ENCODE peak calls at places on chromosomes 3 and 15, in seven cellular contexts. G, C, J, O, Z, A and L are unnamed samples.

GRCh38 chr15:57705746-57706404 is 639 bp upstream of the POLR2M start:
- DNase-seq in Z (no peak), C (no peak), O (no peak), J (no peak), G (no peak), A (no peak), L (peak)

GRCh38 chr3:13010770-13011169 is 62.5 kb downstream of the IQSEC1 start:
- DNase-seq in J (no peak), C (no peak), A (no peak), O (no peak), G (no peak), Z (no peak), L (no peak)

GRCh38 chr15:40878785-40879184 is 4.8 kb upstream of the RHOV start:
- DNase-seq in G (no peak), C (no peak), J (no peak), O (no peak), A (no peak), Z (no peak), L (no peak)

GRCh38 chr3:191329654-191330308 is 545 bp downstream of the UTS2B start:
- DNase-seq in G (peak), Z (no peak), A (peak), J (no peak), O (peak), C (peak), L (peak)

GRCh38 chr15:31302029-31302657 is 24.5 kb upstream of the KLF13 start:
- DNase-seq in C (no peak), J (no peak), G (no peak), O (no peak), Z (no peak), A (no peak), L (no peak)

GRCh38 chr15:92954578-92954977 is 54.5 kb downstream of the CHD2 start:
- DNase-seq in A (no peak), J (no peak), Z (no peak), G (no peak), C (no peak), O (no peak), L (peak)

GRCh38 chr15:51368751-51369450 is 27.4 kb downstream of the GLDN start:
- DNase-seq in C (peak), Z (no peak), O (no peak), G (peak), A (no peak), J (no peak), L (no peak)

GRCh38 chr3:99242271-99242670 is 340.8 kb upstream of the DCBLD2 start:
- DNase-seq in Z (no peak), A (no peak), J (no peak), G (no peak), O (no peak), C (peak), L (no peak)

GRCh38 chr3:111708157-111708771 is 113.1 kb upstream of the ZBED2 start:
- DNase-seq in O (no peak), A (no peak), C (no peak), J (no peak), G (no peak), Z (no peak), L (no peak)

GRCh38 chr3:55609230-55610100 is 122.4 kb upstream of the WNT5A start:
- DNase-seq in J (no peak), Z (no peak), C (no peak), O (no peak), A (no peak), G (no peak), L (no peak)

GRCh38 chr15:90650956-90651689 is 66.0 kb upstream of the BLM start:
- DNase-seq in Z (no peak), G (no peak), C (no peak), O (no peak), J (no peak), A (no peak), L (no peak)